ENCODE peak calls at places on chromosomes 12 and 14, in four cellular contexts. One of them, this sample, is unnamed.

GRCh38 chr12:47828967-47829482 is 9.3 kb upstream of the HDAC7 start:
- DNase-seq in midbrain: no peak
- DNase-seq in A172: peak; percentile 52
- DNase-seq in GM18507: no peak
- DNase-seq in this sample: no peak

GRCh38 chr12:10065241-10065640 is 33.5 kb downstream of the CLEC1A start:
- DNase-seq in GM18507: no peak
- DNase-seq in A172: no peak
- DNase-seq in midbrain: no peak
- DNase-seq in this sample: no peak

GRCh38 chr12:34390846-34391700 is 368.8 kb downstream of the ALG10 start:
- DNase-seq in GM18507: no peak
- DNase-seq in A172: no peak
- DNase-seq in midbrain: no peak
- DNase-seq in this sample: no peak

GRCh38 chr12:21906919-21907642 is 34.1 kb downstream of the ABCC9 start:
- DNase-seq in GM18507: no peak
- DNase-seq in midbrain: no peak
- DNase-seq in A172: no peak
- DNase-seq in this sample: no peak

GRCh38 chr14:50714452-50715073 is 46.5 kb upstream of the SAV1 start:
- DNase-seq in midbrain: peak; percentile 66
- DNase-seq in GM18507: peak; percentile 12
- DNase-seq in A172: peak; percentile 15
- DNase-seq in this sample: peak; percentile 71

GRCh38 chr14:106277503-106277902 is 751.1 kb downstream of the TMEM121 start:
- DNase-seq in GM18507: no peak
- DNase-seq in A172: no peak
- DNase-seq in midbrain: no peak
- DNase-seq in this sample: no peak

GRCh38 chr14:92677087-92677668 is 71.2 kb downstream of the LGMN start:
- DNase-seq in midbrain: peak; percentile 42
- DNase-seq in A172: no peak
- DNase-seq in GM18507: peak; percentile 83
- DNase-seq in this sample: peak; percentile 58

GRCh38 chr14:103753809-103754208 is 38.2 kb downstream of the ZFYVE21 start:
- DNase-seq in A172: no peak
- DNase-seq in midbrain: no peak
- DNase-seq in GM18507: no peak
- DNase-seq in this sample: no peak

GRCh38 chr14:102985665-102986064 is 63.2 kb downstream of the AMN start:
- DNase-seq in A172: no peak
- DNase-seq in GM18507: peak; percentile 74
- DNase-seq in midbrain: peak; percentile 54
- DNase-seq in this sample: peak; percentile 63

This sample was measured in globus pallidus.